ENCODE peak calls at places on chromosomes 6 and 20, in four cellular contexts. B is AG10803, R is transverse colon, L is glutamatergic neuron. J is an unnamed sample.

GRCh38 chr20:3166913-3167342 is 6.4 kb downstream of the LZTS3 start:
- DNase-seq in B (no peak), R (no peak), L (no peak), J (no peak)

GRCh38 chr6:107231243-107231642 is 115.9 kb upstream of the BEND3 start:
- DNase-seq in B (no peak), R (no peak), L (no peak), J (no peak)

GRCh38 chr6:136655251-136656014 is 105.2 kb upstream of the MAP7 start:
- DNase-seq in B (no peak), R (no peak), L (no peak), J (peak; percentile 31)

GRCh38 chr6:24127316-24127715 is 1.3 kb downstream of the NRSN1 start:
- DNase-seq in B (no peak), R (no peak), L (no peak), J (no peak)

GRCh38 chr20:37940161-37940560 is 37.2 kb downstream of the VSTM2L start:
- DNase-seq in B (no peak), R (no peak), L (no peak), J (no peak)

GRCh38 chr6:125871365-125871764 is 80.6 kb downstream of the NCOA7 start:
- DNase-seq in B (no peak), R (no peak), L (no peak), J (no peak)

GRCh38 chr20:48787861-48788375 is 39.9 kb downstream of the PREX1 start:
- DNase-seq in B (peak; percentile 77), R (no peak), L (no peak), J (peak; percentile 77)

GRCh38 chr20:44231713-44232468 is 15.2 kb upstream of the GDAP1L1 start:
- DNase-seq in B (no peak), R (no peak), L (no peak), J (no peak)

GRCh38 chr6:142459267-142459666 is 157.5 kb downstream of the ADGRG6 start:
- DNase-seq in B (peak; percentile 33), R (no peak), L (no peak), J (peak; percentile 27)

GRCh38 chr6:41278699-41279405 is 7.6 kb downstream of the TREM1 start:
- DNase-seq in B (peak; percentile 18), R (peak; percentile 63), L (peak; percentile 67), J (peak; percentile 67)

GRCh38 chr6:30151580-30151979 is 9.4 kb downstream of the TRIM10 start:
- DNase-seq in B (no peak), R (no peak), L (no peak), J (no peak)

GRCh38 chr6:168410554-168411011 is 30.4 kb upstream of the SMOC2 start:
- DNase-seq in B (no peak), R (no peak), L (no peak), J (no peak)

GRCh38 chr6:136927313-136927712 is 5.2 kb downstream of the SLC35D3 start:
- DNase-seq in B (no peak), R (no peak), L (no peak), J (peak; percentile 21)

GRCh38 chr6:99592900-99593299 is 13.7 kb upstream of the PRDM13 start:
- DNase-seq in B (peak; percentile 87), R (no peak), L (no peak), J (peak; percentile 62)

GRCh38 chr6:5214570-5215052 is 46.1 kb downstream of the LYRM4 start:
- DNase-seq in B (peak; percentile 55), R (peak; percentile 18), L (peak; percentile 87), J (peak; percentile 69)

GRCh38 chr20:19431308-19431685 is 218.9 kb downstream of the SLC24A3 start:
- DNase-seq in B (no peak), R (no peak), L (no peak), J (no peak)

GRCh38 chr6:26216886-26217713 is 129.9 kb downstream of the HFE start:
- DNase-seq in B (peak; percentile 87), R (peak; percentile 90), L (peak; percentile 90), J (peak; percentile 93)

GRCh38 chr6:37615564-37616340 is 81.9 kb downstream of the MDGA1 start:
- DNase-seq in B (peak; percentile 68), R (no peak), L (no peak), J (peak; percentile 51)

GRCh38 chr6:111207141-111207858 is 120.0 kb downstream of the SLC16A10 start:
- DNase-seq in B (no peak), R (no peak), L (no peak), J (no peak)

GRCh38 chr6:21808551-21809181 is 215.1 kb downstream of the SOX4 start:
- DNase-seq in B (peak; percentile 37), R (peak; percentile 49), L (no peak), J (peak; percentile 83)

DNA sequence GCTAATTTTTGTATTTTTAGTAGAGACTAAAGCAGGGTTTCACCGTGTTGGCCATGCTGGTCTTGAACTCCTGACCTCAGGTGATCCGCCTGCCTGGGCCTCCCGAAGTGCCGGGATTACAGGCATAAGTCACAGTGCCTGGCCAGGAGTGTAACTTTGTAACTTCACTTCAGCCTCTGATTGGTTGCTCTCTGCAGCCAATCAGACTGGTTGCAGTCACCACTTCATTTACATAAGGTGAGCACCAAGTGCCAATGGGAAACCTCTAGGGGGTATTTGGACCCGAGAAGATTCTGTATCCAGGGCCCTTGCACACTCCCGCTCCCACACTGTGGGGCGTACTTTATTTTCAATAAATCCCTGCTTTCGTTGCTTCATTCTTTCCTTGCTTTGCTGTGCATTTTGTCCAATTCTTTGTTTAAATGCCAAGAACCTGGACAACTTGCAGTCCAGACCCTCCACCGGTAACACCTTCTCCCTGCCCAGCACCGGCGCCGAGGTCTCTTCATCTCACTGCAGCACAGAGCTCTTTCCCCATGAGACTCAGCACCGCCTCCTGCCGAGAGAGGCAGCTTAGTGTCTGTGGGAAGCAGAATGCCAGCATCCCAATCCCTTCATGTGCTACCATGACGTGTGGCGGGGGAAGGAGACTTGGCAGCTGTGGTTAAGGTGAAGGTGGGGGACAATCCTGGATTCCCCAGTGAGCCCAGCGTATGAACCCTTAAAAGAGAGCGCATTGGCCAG is 14.0 kb upstream of the MRGBP start:
- DNase-seq in B (no peak), R (no peak), L (no peak), J (no peak)
- TF ChIP-seq CTCF in B (peak; percentile 26), R (no peak), L (no peak), J (peak; percentile 38)

DNA sequence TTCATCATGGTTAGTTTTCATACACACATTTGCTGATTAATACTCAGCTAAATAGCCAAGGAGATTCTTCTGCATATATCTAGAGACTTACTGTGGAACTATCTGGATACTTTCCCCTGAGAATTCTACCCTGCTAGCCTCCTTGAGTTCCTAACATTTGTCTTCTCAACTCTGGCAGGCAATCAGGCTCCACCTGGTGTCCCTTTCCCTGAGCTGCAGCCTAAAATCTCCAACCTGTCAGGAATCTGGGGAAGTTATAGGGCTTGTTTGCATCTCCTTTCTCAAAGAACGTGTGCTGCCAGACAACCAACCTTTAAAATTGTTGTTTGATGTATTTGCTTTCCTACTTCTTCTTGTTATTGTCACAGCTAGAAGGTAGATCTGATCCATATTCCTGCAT is 73.4 kb downstream of the FUT9 start:
- DNase-seq in B (no peak), R (no peak), L (peak; percentile 19), J (no peak)
- TF ChIP-seq CTCF in B (no peak), R (no peak), L (peak; percentile 35), J (no peak)

GRCh38 chr20:427401-427800 is 19.3 kb downstream of the RBCK1 start:
- DNase-seq in B (no peak), R (no peak), L (no peak), J (no peak)
- TF ChIP-seq CTCF in B (no peak), R (no peak), L (no peak), J (no peak)

GRCh38 chr6:74015427-74015826 is 319.4 kb downstream of the CD109 start:
- DNase-seq in B (no peak), R (no peak), L (no peak), J (no peak)
- TF ChIP-seq CTCF in B (no peak), R (no peak), L (no peak), J (no peak)

DNA sequence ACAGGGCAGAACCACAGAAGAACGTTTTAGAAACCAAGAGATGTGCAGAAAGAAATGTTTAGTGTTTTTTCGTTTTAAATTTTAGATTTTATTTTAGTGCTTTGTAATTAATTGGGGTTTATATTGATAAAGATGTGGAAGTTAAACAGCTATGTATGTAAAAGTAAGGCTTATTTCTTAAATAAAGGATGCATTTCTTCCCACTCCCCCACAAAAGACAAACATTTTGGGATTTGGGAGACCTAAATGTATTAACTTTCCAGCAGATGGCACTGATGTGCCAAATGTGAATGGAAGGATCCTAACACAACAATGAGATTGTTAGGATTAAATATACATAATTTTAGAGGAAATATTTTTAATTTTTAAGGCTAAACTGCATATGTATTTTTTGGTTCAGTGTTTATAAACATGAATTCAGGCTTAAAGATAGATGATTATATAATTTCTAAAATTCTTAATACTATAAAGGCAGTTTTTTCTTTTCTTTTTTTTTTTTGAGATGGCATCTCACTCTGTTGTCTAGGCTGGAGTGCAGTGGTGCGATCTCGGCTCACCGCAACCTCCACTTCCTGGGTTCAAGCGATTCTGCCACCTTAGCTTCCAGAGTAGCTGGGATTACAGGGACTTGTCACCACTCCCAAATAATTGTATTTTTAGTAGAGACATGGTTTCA is 12.0 kb downstream of the PFDN4 start:
- DNase-seq in B (peak; percentile 52), R (no peak), L (no peak), J (peak; percentile 51)
- TF ChIP-seq CTCF in B (peak; percentile 78), R (peak; percentile 31), L (peak; percentile 43), J (peak; percentile 55)

GRCh38 chr20:63655249-63655648 is 2.0 kb upstream of the STMN3 start:
- DNase-seq in B (no peak), R (no peak), L (no peak), J (no peak)
- TF ChIP-seq CTCF in B (no peak), R (no peak), L (no peak), J (no peak)

GRCh38 chr6:151692216-151692615 is 115.3 kb upstream of the ESR1 start:
- DNase-seq in B (no peak), R (no peak), L (no peak), J (no peak)

GRCh38 chr6:151693366-151693765 is 114.1 kb upstream of the ESR1 start:
- DNase-seq in B (no peak), R (no peak), L (no peak), J (no peak)

GRCh38 chr6:151690768-151691562 is 116.5 kb upstream of the ESR1 start:
- DNase-seq in B (peak; percentile 58), R (no peak), L (no peak), J (peak; percentile 83)

GRCh38 chr6:151689499-151690201 is 117.8 kb upstream of the ESR1 start:
- DNase-seq in B (no peak), R (no peak), L (no peak), J (no peak)

GRCh38 chr6:151690303-151690702 is 117.2 kb upstream of the ESR1 start:
- DNase-seq in B (peak; percentile 37), R (no peak), L (no peak), J (peak; percentile 48)
- TF ChIP-seq CTCF in B (peak; percentile 35), R (no peak), L (no peak), J (no peak)

DNA sequence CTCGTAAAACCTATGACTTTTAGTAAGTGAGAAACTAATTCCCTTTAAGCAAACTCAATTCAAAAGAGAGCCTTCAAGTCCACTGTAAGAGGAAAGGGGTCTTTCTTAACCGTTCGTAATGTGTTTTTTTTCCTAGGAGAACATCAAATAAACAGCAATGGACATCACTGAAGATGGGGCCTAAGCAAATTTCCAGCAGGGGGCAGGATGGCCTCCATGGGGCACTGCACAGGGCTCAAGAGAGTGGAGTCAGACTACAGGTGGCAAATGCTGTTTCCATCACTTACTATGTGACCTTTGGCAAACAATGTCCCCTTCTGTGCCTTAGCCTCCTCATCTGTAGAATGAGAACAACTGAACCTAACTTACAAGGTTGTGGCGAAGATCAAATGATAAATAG is 88.7 kb downstream of the ARHGAP18 start:
- DNase-seq in B (no peak), R (peak; percentile 24), L (no peak), J (no peak)
- TF ChIP-seq CTCF in B (peak; percentile 18), R (peak; percentile 29), L (peak; percentile 14), J (peak; percentile 38)